ENCODE peak calls at places on chromosomes 13 and 19, in six cellular contexts. One of them, this sample, is unnamed.

GRCh38 chr19:8022275-8022674 is 16.8 kb upstream of the ELAVL1 start:
- DNase-seq in heart right ventricle: no peak
- DNase-seq in activated CD8-positive, alpha-beta memory T cell treated with anti-CD3 and anti-CD28 coated beads, Interleukin-2, amount 50 U/mL, for 48 hours: no peak
- DNase-seq in fibroblast of mammary gland: no peak
- DNase-seq in NCI-H345: no peak
- DNase-seq in ovary: no peak
- DNase-seq in this sample: no peak

GRCh38 chr19:1104452-1105216 is 840 bp downstream of the GPX4 start:
- DNase-seq in heart right ventricle: peak
- DNase-seq in activated CD8-positive, alpha-beta memory T cell treated with anti-CD3 and anti-CD28 coated beads, Interleukin-2, amount 50 U/mL, for 48 hours: peak
- DNase-seq in fibroblast of mammary gland: peak
- DNase-seq in NCI-H345: peak
- DNase-seq in ovary: peak
- DNase-seq in this sample: no peak

GRCh38 chr19:15463865-15464371 is 426 bp downstream of the RASAL3 start:
- DNase-seq in heart right ventricle: no peak
- DNase-seq in activated CD8-positive, alpha-beta memory T cell treated with anti-CD3 and anti-CD28 coated beads, Interleukin-2, amount 50 U/mL, for 48 hours: peak
- DNase-seq in fibroblast of mammary gland: no peak
- DNase-seq in NCI-H345: no peak
- DNase-seq in ovary: no peak
- DNase-seq in this sample: no peak

GRCh38 chr19:18023596-18024212 is 15.7 kb downstream of the ARRDC2 start:
- DNase-seq in heart right ventricle: peak
- DNase-seq in activated CD8-positive, alpha-beta memory T cell treated with anti-CD3 and anti-CD28 coated beads, Interleukin-2, amount 50 U/mL, for 48 hours: peak
- DNase-seq in fibroblast of mammary gland: peak
- DNase-seq in NCI-H345: no peak
- DNase-seq in ovary: no peak
- DNase-seq in this sample: peak

GRCh38 chr13:21124853-21125252 is 51.5 kb downstream of the SKA3 start:
- DNase-seq in heart right ventricle: no peak
- DNase-seq in activated CD8-positive, alpha-beta memory T cell treated with anti-CD3 and anti-CD28 coated beads, Interleukin-2, amount 50 U/mL, for 48 hours: no peak
- DNase-seq in fibroblast of mammary gland: no peak
- DNase-seq in NCI-H345: peak
- DNase-seq in ovary: no peak
- DNase-seq in this sample: peak

GRCh38 chr13:45393941-45394570 is 24.1 kb downstream of the SLC25A30 start:
- DNase-seq in heart right ventricle: no peak
- DNase-seq in activated CD8-positive, alpha-beta memory T cell treated with anti-CD3 and anti-CD28 coated beads, Interleukin-2, amount 50 U/mL, for 48 hours: no peak
- DNase-seq in fibroblast of mammary gland: peak
- DNase-seq in NCI-H345: peak
- DNase-seq in ovary: no peak
- DNase-seq in this sample: peak

GRCh38 chr19:12163841-12164240 is 945 bp downstream of the ZNF136 start:
- DNase-seq in heart right ventricle: no peak
- DNase-seq in activated CD8-positive, alpha-beta memory T cell treated with anti-CD3 and anti-CD28 coated beads, Interleukin-2, amount 50 U/mL, for 48 hours: no peak
- DNase-seq in fibroblast of mammary gland: peak
- DNase-seq in NCI-H345: no peak
- DNase-seq in ovary: no peak
- DNase-seq in this sample: no peak

GRCh38 chr19:11373166-11373884 is 1.1 kb upstream of the SWSAP1 start:
- DNase-seq in heart right ventricle: no peak
- DNase-seq in activated CD8-positive, alpha-beta memory T cell treated with anti-CD3 and anti-CD28 coated beads, Interleukin-2, amount 50 U/mL, for 48 hours: no peak
- DNase-seq in fibroblast of mammary gland: no peak
- DNase-seq in NCI-H345: peak
- DNase-seq in ovary: no peak
- DNase-seq in this sample: peak

GRCh38 chr19:13583114-13583513 is 76.8 kb upstream of the CACNA1A start:
- DNase-seq in heart right ventricle: no peak
- DNase-seq in activated CD8-positive, alpha-beta memory T cell treated with anti-CD3 and anti-CD28 coated beads, Interleukin-2, amount 50 U/mL, for 48 hours: no peak
- DNase-seq in fibroblast of mammary gland: no peak
- DNase-seq in NCI-H345: no peak
- DNase-seq in ovary: no peak
- DNase-seq in this sample: no peak

GRCh38 chr13:95262837-95263381 is 38.3 kb downstream of the ABCC4 start:
- DNase-seq in heart right ventricle: no peak
- DNase-seq in activated CD8-positive, alpha-beta memory T cell treated with anti-CD3 and anti-CD28 coated beads, Interleukin-2, amount 50 U/mL, for 48 hours: no peak
- DNase-seq in fibroblast of mammary gland: no peak
- DNase-seq in NCI-H345: no peak
- DNase-seq in ovary: no peak
- DNase-seq in this sample: no peak

GRCh38 chr19:34523408-34523807 is 41.9 kb downstream of the WTIP start:
- DNase-seq in heart right ventricle: no peak
- DNase-seq in activated CD8-positive, alpha-beta memory T cell treated with anti-CD3 and anti-CD28 coated beads, Interleukin-2, amount 50 U/mL, for 48 hours: no peak
- DNase-seq in fibroblast of mammary gland: no peak
- DNase-seq in NCI-H345: no peak
- DNase-seq in ovary: no peak
- DNase-seq in this sample: no peak

GRCh38 chr13:113458218-113459065 is 5.2 kb upstream of the ADPRHL1 start:
- DNase-seq in heart right ventricle: no peak
- DNase-seq in activated CD8-positive, alpha-beta memory T cell treated with anti-CD3 and anti-CD28 coated beads, Interleukin-2, amount 50 U/mL, for 48 hours: no peak
- DNase-seq in fibroblast of mammary gland: peak
- DNase-seq in NCI-H345: peak
- DNase-seq in ovary: no peak
- DNase-seq in this sample: no peak

GRCh38 chr19:3153286-3154230 is 17.7 kb downstream of the GNA15 start:
- DNase-seq in heart right ventricle: no peak
- DNase-seq in activated CD8-positive, alpha-beta memory T cell treated with anti-CD3 and anti-CD28 coated beads, Interleukin-2, amount 50 U/mL, for 48 hours: no peak
- DNase-seq in fibroblast of mammary gland: no peak
- DNase-seq in NCI-H345: no peak
- DNase-seq in ovary: no peak
- DNase-seq in this sample: no peak

GRCh38 chr19:21617740-21618339 is 112.4 kb downstream of the ZNF429 start:
- DNase-seq in heart right ventricle: no peak
- DNase-seq in activated CD8-positive, alpha-beta memory T cell treated with anti-CD3 and anti-CD28 coated beads, Interleukin-2, amount 50 U/mL, for 48 hours: no peak
- DNase-seq in fibroblast of mammary gland: no peak
- DNase-seq in NCI-H345: no peak
- DNase-seq in ovary: no peak
- DNase-seq in this sample: no peak

GRCh38 chr13:112136095-112136494 is 69.1 kb downstream of the SOX1 start:
- DNase-seq in heart right ventricle: no peak
- DNase-seq in activated CD8-positive, alpha-beta memory T cell treated with anti-CD3 and anti-CD28 coated beads, Interleukin-2, amount 50 U/mL, for 48 hours: no peak
- DNase-seq in fibroblast of mammary gland: no peak
- DNase-seq in NCI-H345: no peak
- DNase-seq in ovary: no peak
- DNase-seq in this sample: no peak

This sample was measured in DMS153.